ENCODE peak calls at places on chromosome 21, in six cellular contexts. Z is left ventricle myocardium inferior, E is Panc1, C is lower lobe of right lung, N is endothelial cell, A is fibroblast of lung. L is an unnamed sample.

GRCh38 chr21:42537106-42537742 is 23.6 kb downstream of the SLC37A1 start:
- DNase-seq in Z (no peak), E (no peak), C (no peak), N (no peak), A (no peak), L (no peak)

GRCh38 chr21:41926068-41926806 is 27.6 kb downstream of the C2CD2 start:
- DNase-seq in Z (no peak), E (no peak), C (no peak), N (no peak), A (peak), L (no peak)

GRCh38 chr21:42925114-42925907 is at the start of gene ERVH48-1:
- DNase-seq in Z (no peak), E (no peak), C (no peak), N (peak), A (no peak), L (no peak)

GRCh38 chr21:42665026-42665425 is 11.6 kb downstream of the PDE9A start:
- DNase-seq in Z (no peak), E (no peak), C (no peak), N (no peak), A (no peak), L (no peak)

GRCh38 chr21:15894596-15894995 is 164.8 kb downstream of the USP25 start:
- DNase-seq in Z (no peak), E (no peak), C (no peak), N (no peak), A (peak), L (no peak)

GRCh38 chr21:42559326-42559725 is 45.7 kb downstream of the SLC37A1 start:
- DNase-seq in Z (no peak), E (no peak), C (peak), N (no peak), A (no peak), L (no peak)

GRCh38 chr21:41627428-41627827 is 119.5 kb upstream of the TMPRSS2 start:
- DNase-seq in Z (no peak), E (no peak), C (no peak), N (no peak), A (no peak), L (no peak)

GRCh38 chr21:17658931-17659330 is 46.2 kb upstream of the BTG3 start:
- DNase-seq in Z (no peak), E (no peak), C (no peak), N (no peak), A (no peak), L (no peak)

GRCh38 chr21:39088831-39089380 is 94.3 kb downstream of the PSMG1 start:
- DNase-seq in Z (no peak), E (no peak), C (no peak), N (no peak), A (peak), L (no peak)

GRCh38 chr21:16308269-16308668 is 578.5 kb downstream of the USP25 start:
- DNase-seq in Z (no peak), E (no peak), C (no peak), N (no peak), A (peak), L (no peak)

GRCh38 chr21:33121715-33122475 is 52.0 kb downstream of the OLIG1 start:
- DNase-seq in Z (no peak), E (no peak), C (no peak), N (no peak), A (peak), L (no peak)

GRCh38 chr21:42642219-42642745 is 11.1 kb upstream of the PDE9A start:
- DNase-seq in Z (no peak), E (no peak), C (peak), N (no peak), A (no peak), L (no peak)

GRCh38 chr21:17921579-17922530 is 102.7 kb upstream of the C21orf91 start:
- DNase-seq in Z (no peak), E (no peak), C (no peak), N (no peak), A (peak), L (no peak)

GRCh38 chr21:41808094-41808493 is 41.2 kb upstream of the RIPK4 start:
- DNase-seq in Z (no peak), E (no peak), C (no peak), N (no peak), A (no peak), L (peak)

GRCh38 chr21:38343691-38344090 is 86.9 kb downstream of the KCNJ15 start:
- DNase-seq in Z (no peak), E (no peak), C (peak), N (no peak), A (peak), L (no peak)

GRCh38 chr21:42010507-42011493 is 640 bp upstream of the ZBTB21 start:
- DNase-seq in Z (no peak), E (no peak), C (peak), N (peak), A (peak), L (no peak)

GRCh38 chr21:36322083-36322424 is 2.1 kb downstream of the MORC3 start:
- DNase-seq in Z (no peak), E (no peak), C (no peak), N (no peak), A (no peak), L (no peak)

GRCh38 chr21:40587786-40588353 is 259.1 kb downstream of the DSCAM start:
- DNase-seq in Z (no peak), E (no peak), C (no peak), N (no peak), A (peak), L (no peak)

GRCh38 chr21:42740405-42740909 is 87.0 kb downstream of the PDE9A start:
- DNase-seq in Z (no peak), E (no peak), C (no peak), N (no peak), A (no peak), L (no peak)

GRCh38 chr21:42461881-42462877 is 33.8 kb downstream of the RSPH1 start:
- DNase-seq in Z (no peak), E (no peak), C (no peak), N (no peak), A (no peak), L (no peak)

GRCh38 chr21:34688145-34688544 is 19.4 kb downstream of the CLIC6 start:
- DNase-seq in Z (no peak), E (no peak), C (no peak), N (peak), A (no peak), L (no peak)
- TF ChIP-seq CTCF in Z (no peak), E (no peak), C (no peak), N (peak), A (peak), L (no peak)

GRCh38 chr21:29029524-29029923 is 5.1 kb downstream of the USP16 start:
- DNase-seq in Z (no peak), E (no peak), C (no peak), N (no peak), A (no peak), L (no peak)

GRCh38 chr21:29025328-29025713 is 853 bp downstream of the USP16 start:
- DNase-seq in Z (no peak), E (no peak), C (no peak), N (no peak), A (peak), L (no peak)

GRCh38 chr21:29022141-29022540 is 2.3 kb upstream of the USP16 start:
- DNase-seq in Z (no peak), E (no peak), C (no peak), N (no peak), A (no peak), L (no peak)

GRCh38 chr21:29024474-29025327 is at the start of gene USP16:
- DNase-seq in Z (peak), E (peak), C (peak), N (peak), A (peak), L (peak)
- TF ChIP-seq CTCF in Z (peak), E (no peak), C (peak), N (no peak), A (no peak), L (no peak)

DNA sequence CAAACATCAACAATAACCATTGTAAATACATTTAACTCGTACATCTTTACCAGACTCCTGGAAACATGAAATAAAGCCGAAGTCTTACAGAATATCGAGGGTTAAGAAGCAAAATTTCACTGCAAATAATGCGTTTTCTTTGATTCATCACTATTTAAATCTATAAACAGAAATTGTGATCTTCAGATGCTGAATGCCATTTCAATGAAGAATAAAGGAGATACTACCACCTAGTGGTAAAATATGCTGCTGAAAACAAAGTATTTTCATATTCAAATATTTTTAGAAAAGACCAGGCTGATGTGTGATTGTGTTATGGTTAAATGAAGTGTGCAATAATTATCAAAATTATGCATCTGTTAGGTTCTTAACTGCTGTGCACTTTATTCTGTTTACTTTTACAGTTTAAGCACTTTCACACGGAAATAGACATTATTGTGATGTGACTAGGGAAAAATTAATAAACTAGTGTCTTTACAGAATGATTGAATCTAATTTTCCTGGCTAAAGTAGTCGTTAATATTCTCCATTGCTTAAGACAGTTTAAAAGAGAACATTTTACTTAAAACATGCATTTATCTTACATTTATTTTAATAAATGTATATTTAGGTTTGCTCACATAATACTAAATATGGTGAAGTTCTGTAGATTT is 1093.1 kb downstream of the MRPL39 start:
- DNase-seq in Z (no peak), E (peak), C (no peak), N (no peak), A (no peak), L (no peak)
- TF ChIP-seq CTCF in Z (peak), E (peak), C (peak), N (no peak), A (peak), L (peak)

GRCh38 chr21:34890258-34890723 is 158.8 kb downstream of the RUNX1 start:
- DNase-seq in Z (no peak), E (no peak), C (no peak), N (no peak), A (no peak), L (no peak)
- TF ChIP-seq CTCF in Z (no peak), E (peak), C (no peak), N (peak), A (no peak), L (peak)

DNA sequence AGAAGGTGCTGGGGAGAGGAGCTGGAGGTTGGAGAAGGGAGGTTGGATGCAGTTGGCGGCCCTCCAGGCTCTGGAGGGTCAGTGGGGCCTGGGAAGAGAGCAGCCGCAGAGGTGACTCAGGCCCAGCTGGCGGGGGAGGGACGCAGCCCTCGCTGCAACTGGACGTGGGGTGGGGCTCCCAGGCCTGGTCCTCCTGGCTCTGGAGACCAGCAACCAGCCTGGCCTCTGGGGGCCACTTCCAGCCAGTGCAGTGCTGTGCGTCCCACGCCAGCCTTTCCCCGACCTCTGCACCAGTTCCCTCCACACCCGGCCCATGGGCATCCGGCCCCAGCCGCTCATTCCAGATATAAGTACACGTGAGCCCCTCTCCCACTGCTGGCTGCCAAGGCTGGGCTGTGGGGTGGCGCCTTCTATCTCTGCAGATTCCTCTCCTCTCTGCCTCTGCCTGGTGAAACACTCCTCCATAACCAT is 38.0 kb upstream of the COL18A1 start:
- DNase-seq in Z (peak), E (no peak), C (no peak), N (no peak), A (peak), L (no peak)
- TF ChIP-seq CTCF in Z (no peak), E (no peak), C (no peak), N (no peak), A (peak), L (no peak)

GRCh38 chr21:44993321-44994015 is 53.6 kb downstream of the SLX9 start:
- DNase-seq in Z (no peak), E (no peak), C (peak), N (no peak), A (no peak), L (no peak)

GRCh38 chr21:44992608-44993031 is 52.8 kb downstream of the SLX9 start:
- DNase-seq in Z (no peak), E (no peak), C (peak), N (no peak), A (no peak), L (no peak)

GRCh38 chr21:44990921-44991320 is 51.1 kb downstream of the SLX9 start:
- DNase-seq in Z (no peak), E (no peak), C (peak), N (no peak), A (no peak), L (no peak)

GRCh38 chr21:44989943-44990780 is 50.3 kb downstream of the SLX9 start:
- DNase-seq in Z (no peak), E (no peak), C (peak), N (no peak), A (no peak), L (no peak)

DNA sequence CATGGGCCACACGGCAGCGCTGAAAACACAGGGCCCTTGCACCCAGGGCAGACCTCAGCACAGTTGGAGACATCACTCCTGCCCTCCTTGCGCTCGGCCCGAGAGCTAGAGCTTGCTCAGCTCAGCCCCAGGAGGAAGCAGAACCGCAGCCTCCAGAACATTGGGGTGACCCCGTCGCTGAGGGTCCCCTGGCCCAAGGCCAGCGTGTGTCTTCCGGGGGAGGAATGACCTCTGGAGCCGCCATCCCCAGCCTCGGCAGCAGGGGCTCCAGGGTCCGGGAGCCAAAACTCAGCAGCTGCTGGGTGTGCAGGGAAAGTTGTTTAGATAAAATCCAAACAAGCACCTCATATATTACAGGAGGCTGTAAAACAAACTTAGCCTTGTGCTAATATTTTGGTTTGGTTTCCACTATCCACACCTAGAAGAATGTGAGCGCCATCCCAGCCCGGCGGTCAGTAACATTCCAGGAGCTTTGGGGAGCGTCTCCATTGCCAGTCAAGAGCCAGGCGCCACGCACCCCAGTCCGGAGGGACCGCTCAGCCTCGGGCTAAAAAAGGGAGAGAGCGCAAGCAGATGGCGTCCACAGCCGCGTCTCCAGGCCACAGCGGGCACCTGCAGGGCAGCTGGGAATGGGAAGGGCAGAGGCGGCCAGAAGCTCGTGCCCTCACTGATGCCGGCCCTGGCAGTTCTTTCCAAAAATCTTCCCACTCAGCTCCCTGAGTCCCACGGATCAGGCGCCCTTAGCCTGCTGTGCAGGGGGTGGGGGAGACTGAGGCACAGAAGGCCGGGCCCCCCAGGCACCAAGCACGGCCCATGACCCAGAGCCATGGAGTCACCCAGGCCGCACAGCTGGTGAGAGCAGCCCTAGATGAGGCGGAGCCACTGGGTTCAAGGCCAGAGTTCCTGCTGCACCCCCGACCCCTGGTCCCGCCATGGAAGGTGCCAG is 52.0 kb downstream of the SLX9 start:
- DNase-seq in Z (no peak), E (no peak), C (peak), N (no peak), A (no peak), L (no peak)
- TF ChIP-seq CTCF in Z (no peak), E (no peak), C (no peak), N (no peak), A (peak), L (no peak)